ENCODE peak calls at places on chromosomes 6 and 20, in five cellular contexts. C is GM12891; H is stimulated activated CD8-positive, alpha-beta memory T cell treated with anti-CD3 and anti-CD28 coated beads, Interleukin-15, amount 100 ng/mL, for 4 hours; I is AG09319; Q is EL. P is an unnamed sample.
A peak's percentile ranks its signal among the peaks of the same experiment; 100 is the strongest.

GRCh38 chr6:24809728-24810127 is 11.0 kb upstream of the ARMH2 start:
- DNase-seq in Q (no peak), C (no peak), H (no peak), I (no peak), P (no peak)

GRCh38 chr6:112906737-112907136 is 559.6 kb downstream of the RFPL4B start:
- DNase-seq in H (no peak), C (no peak), I (peak; percentile 75), Q (peak; percentile 62), P (no peak)

GRCh38 chr6:142353690-142354089 is 51.9 kb downstream of the ADGRG6 start:
- DNase-seq in H (no peak), I (no peak), C (no peak), Q (no peak), P (no peak)

GRCh38 chr6:110813813-110814487 is 1.3 kb downstream of the CDK19 start:
- DNase-seq in H (no peak), I (no peak), Q (peak; percentile 24), C (peak; percentile 9), P (peak; percentile 39)

GRCh38 chr6:21005816-21006553 is 471.7 kb downstream of the CDKAL1 start:
- DNase-seq in C (no peak), Q (peak; percentile 91), I (no peak), H (no peak), P (no peak)

GRCh38 chr6:35713426-35713825 is 23.4 kb upstream of the ARMC12 start:
- DNase-seq in H (no peak), C (no peak), I (no peak), Q (no peak), P (no peak)

GRCh38 chr6:56642366-56643261 is at the start of gene DST:
- DNase-seq in H (no peak), I (peak; percentile 88), C (no peak), Q (peak; percentile 97), P (peak; percentile 5)

GRCh38 chr6:105137388-105137787 is 42.4 kb downstream of the POPDC3 start:
- DNase-seq in C (no peak), H (no peak), I (no peak), Q (peak; percentile 34), P (no peak)

GRCh38 chr6:30325150-30325872 is 1.4 kb upstream of the TRIM39 start:
- DNase-seq in I (no peak), Q (peak; percentile 68), C (peak; percentile 57), H (no peak), P (peak; percentile 23)

GRCh38 chr6:105483492-105483891 is 80.6 kb upstream of the PREP start:
- DNase-seq in H (no peak), Q (peak; percentile 59), I (peak; percentile 35), C (no peak), P (no peak)

GRCh38 chr20:47272893-47273590 is 83.5 kb downstream of the ZMYND8 start:
- DNase-seq in I (no peak), C (no peak), H (no peak), Q (peak; percentile 71), P (peak; percentile 87)

GRCh38 chr6:20541387-20541786 is 7.1 kb downstream of the CDKAL1 start:
- DNase-seq in C (no peak), H (no peak), Q (no peak), I (no peak), P (no peak)

GRCh38 chr6:108168026-108168463 is 2.2 kb downstream of the NR2E1 start:
- DNase-seq in H (no peak), C (no peak), Q (no peak), I (no peak), P (no peak)

GRCh38 chr20:14896569-14896968 is 559.2 kb upstream of the FLRT3 start:
- DNase-seq in I (no peak), C (no peak), Q (no peak), H (no peak), P (no peak)

GRCh38 chr6:54244430-54244829 is 63.8 kb upstream of the TINAG start:
- DNase-seq in C (no peak), I (no peak), Q (peak; percentile 34), H (no peak), P (peak; percentile 45)

GRCh38 chr20:3545401-3545925 is 74.6 kb downstream of the ATRN start:
- DNase-seq in Q (no peak), I (no peak), C (no peak), H (no peak), P (no peak)

GRCh38 chr6:141467881-141468280 is 664.8 kb upstream of the GJE1 start:
- DNase-seq in Q (peak; percentile 18), I (no peak), C (no peak), H (no peak), P (peak; percentile 44)

GRCh38 chr20:44209691-44210421 is 715 bp downstream of the OSER1 start:
- DNase-seq in H (no peak), C (no peak), Q (peak; percentile 25), I (no peak), P (no peak)

GRCh38 chr6:26270903-26271639 is 93.9 kb upstream of the BTN3A2 start:
- DNase-seq in H (peak; percentile 37), C (peak; percentile 58), I (peak; percentile 63), Q (peak; percentile 95), P (no peak)

GRCh38 chr6:158008894-158009891 is 27.5 kb downstream of the SYNJ2 start:
- DNase-seq in Q (peak; percentile 84), H (no peak), I (no peak), C (no peak), P (no peak)

GRCh38 chr6:140208286-140208685 is 833.8 kb upstream of the CITED2 start:
- DNase-seq in H (no peak), I (no peak), C (no peak), Q (no peak), P (no peak)

GRCh38 chr20:63223121-63223825 is 7.3 kb upstream of the YTHDF1 start:
- DNase-seq in I (no peak), Q (peak; percentile 41), H (no peak), C (peak; percentile 58), P (peak; percentile 78)

GRCh38 chr6:136607204-136607931 is 57.1 kb upstream of the MAP7 start:
- DNase-seq in H (no peak), I (no peak), Q (peak; percentile 25), C (no peak), P (peak; percentile 59)

GRCh38 chr6:110746680-110747079 is 68.6 kb downstream of the CDK19 start:
- DNase-seq in C (no peak), H (no peak), I (no peak), Q (no peak), P (no peak)

P was measured in T47D.